ENCODE peak calls at places on chromosomes 4 and X, in four cellular contexts. B, A, J and V are unnamed samples.
A peak's percentile ranks its signal among the peaks of the same experiment; 100 is the strongest.

GRCh38 chrX:94058728-94059382 is 384.8 kb downstream of the FAM133A start:
- DNase-seq in B (peak; percentile 2), A (no peak), J (peak; percentile 14), V (no peak)

GRCh38 chr4:118814054-118814453 is 21.9 kb downstream of the SEC24D start:
- DNase-seq in B (no peak), A (no peak), J (no peak), V (no peak)

GRCh38 chr4:69828828-69829227 is 31.1 kb downstream of the SULT1E1 start:
- DNase-seq in B (no peak), A (no peak), J (no peak), V (no peak)

GRCh38 chr4:26349496-26349895 is 28.7 kb downstream of the RBPJ start:
- DNase-seq in B (no peak), A (no peak), J (no peak), V (no peak)

GRCh38 chr4:25792200-25792791 is 70.5 kb downstream of the SEL1L3 start:
- DNase-seq in B (peak; percentile 61), A (no peak), J (peak; percentile 67), V (peak; percentile 71)

GRCh38 chr4:3108211-3108610 is 33.7 kb downstream of the HTT start:
- DNase-seq in B (no peak), A (no peak), J (no peak), V (no peak)

GRCh38 chr4:159016527-159017137 is 86.2 kb upstream of the RAPGEF2 start:
- DNase-seq in B (peak; percentile 70), A (peak; percentile 56), J (peak; percentile 63), V (peak; percentile 66)

GRCh38 chr4:56212774-56213173 is 174.5 kb downstream of the AASDH start:
- DNase-seq in B (no peak), A (no peak), J (no peak), V (no peak)

GRCh38 chr4:13559414-13559813 is 15.1 kb upstream of the NKX3-2 start:
- DNase-seq in B (no peak), A (no peak), J (no peak), V (no peak)

GRCh38 chr4:124641715-124642380 is 70.7 kb downstream of the ANKRD50 start:
- DNase-seq in B (peak; percentile 33), A (no peak), J (no peak), V (no peak)

GRCh38 chr4:8866421-8866820 is 5.2 kb downstream of the HMX1 start:
- DNase-seq in B (no peak), A (no peak), J (no peak), V (no peak)

GRCh38 chr4:8648816-8649630 is 56.5 kb downstream of the CPZ start:
- DNase-seq in B (no peak), A (no peak), J (no peak), V (no peak)

GRCh38 chrX:108439961-108440696 is 491 bp downstream of the COL4A5 start:
- DNase-seq in B (peak; percentile 32), A (no peak), J (no peak), V (no peak)

GRCh38 chrX:154308108-154308946 is 12.7 kb downstream of the TKTL1 start:
- DNase-seq in B (peak; percentile 78), A (no peak), J (peak; percentile 83), V (peak; percentile 84)

GRCh38 chr4:88792268-88792781 is 94.7 kb upstream of the NAP1L5 start:
- DNase-seq in B (no peak), A (peak; percentile 16), J (no peak), V (no peak)

GRCh38 chr4:76753814-76754213 is 144.1 kb downstream of the SOWAHB start:
- DNase-seq in B (no peak), A (no peak), J (no peak), V (no peak)

GRCh38 chrX:69948398-69948797 is 101.3 kb downstream of the AWAT2 start:
- DNase-seq in B (no peak), A (no peak), J (no peak), V (no peak)

GRCh38 chr4:104616401-104616820 is 121.7 kb upstream of the CXXC4 start:
- DNase-seq in B (no peak), A (no peak), J (no peak), V (no peak)

GRCh38 chr4:122003335-122003734 is 51.5 kb upstream of the TRPC3 start:
- DNase-seq in B (peak; percentile 81), A (peak; percentile 11), J (peak; percentile 58), V (peak; percentile 33)

GRCh38 chr4:22607382-22607781 is 85.4 kb upstream of the GBA3 start:
- DNase-seq in B (peak; percentile 1), A (no peak), J (peak; percentile 36), V (no peak)

GRCh38 chr4:77877167-77877566 is 14.5 kb downstream of the MRPL1 start:
- DNase-seq in B (no peak), A (no peak), J (no peak), V (no peak)

GRCh38 chrX:7090506-7091095 is 56.9 kb upstream of the STS start:
- DNase-seq in B (no peak), A (no peak), J (no peak), V (no peak)

GRCh38 chr4:175951794-175952193 is 113.8 kb upstream of the WDR17 start:
- DNase-seq in B (no peak), A (no peak), J (no peak), V (no peak)

GRCh38 chr4:38242822-38243384 is 282.7 kb downstream of the PTTG2 start:
- DNase-seq in B (peak; percentile 79), A (no peak), J (no peak), V (peak; percentile 35)

GRCh38 chr4:86595426-86595805 is 1.3 kb downstream of the PTPN13 start:
- DNase-seq in B (no peak), A (no peak), J (no peak), V (no peak)

GRCh38 chr4:173182403-173182802 is 13.8 kb downstream of the GALNT7 start:
- DNase-seq in B (no peak), A (no peak), J (no peak), V (no peak)

GRCh38 chr4:95470622-95471021 is 78.2 kb downstream of the UNC5C start:
- DNase-seq in B (no peak), A (no peak), J (no peak), V (no peak)

GRCh38 chr4:151690164-151690856 is 70.5 kb downstream of the GATB start:
- DNase-seq in B (no peak), A (no peak), J (no peak), V (no peak)
- TF ChIP-seq ATF2 in B (no peak), A (no peak), J (no peak), V (no peak)

GRCh38 chr4:67151376-67152343 is 393.6 kb downstream of the CENPC start:
- DNase-seq in B (peak; percentile 66), A (no peak), J (no peak), V (no peak)
- TF ChIP-seq ATF2 in B (no peak), A (no peak), J (no peak), V (no peak)

DNA sequence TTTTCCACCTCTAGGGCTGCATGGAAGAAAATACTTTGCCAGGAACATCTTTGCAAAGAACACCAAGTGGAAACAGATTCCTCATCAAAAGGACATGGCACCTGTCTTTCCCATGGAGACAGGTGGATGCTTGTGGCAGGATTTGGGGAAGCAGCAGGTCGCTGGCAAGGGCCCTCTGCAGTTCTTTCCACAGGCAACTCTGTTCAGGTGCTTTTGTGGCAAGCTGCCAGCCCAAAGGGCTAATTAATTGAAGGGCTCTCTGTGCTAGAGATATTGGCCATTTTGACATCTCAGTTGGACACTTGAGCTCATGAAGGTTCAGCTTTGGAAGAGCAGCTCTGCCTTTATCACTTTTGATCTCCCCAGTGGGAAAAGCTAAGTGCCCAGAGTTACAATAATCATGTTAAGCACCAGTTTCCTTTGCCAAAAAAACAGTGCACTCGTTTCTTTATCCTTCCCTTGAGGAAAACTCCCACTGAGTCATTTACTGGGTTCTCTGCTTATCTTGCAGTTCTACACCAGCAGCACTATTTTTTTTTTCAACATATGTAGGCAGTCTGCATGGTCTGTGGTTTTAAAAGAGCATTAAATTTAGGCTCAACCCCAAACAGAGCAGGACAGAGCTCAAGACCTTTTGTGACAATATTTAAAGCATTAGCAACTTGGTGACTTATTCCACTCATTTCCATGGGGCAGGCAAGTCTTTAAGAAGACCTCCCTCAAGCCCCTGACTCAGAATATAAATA is 336.4 kb upstream of the RASGEF1B start:
- DNase-seq in B (peak; percentile 78), A (no peak), J (no peak), V (no peak)
- TF ChIP-seq ATF2 in B (no peak), A (no peak), J (no peak), V (no peak)

GRCh38 chrX:149541521-149542047 is 772 bp downstream of the EOLA1 start:
- DNase-seq in B (peak; percentile 61), A (no peak), J (no peak), V (no peak)
- TF ChIP-seq ATF2 in B (no peak), A (no peak), J (no peak), V (no peak)